ENCODE peak calls at places on chromosomes 4 and X, in eight cellular contexts. One of them, this sample, is unnamed. For H3K27me3, the result is how much of the 10 kb centered on the place peaks cover.

GRCh38 chrX:106467943-106468342 is 143.8 kb upstream of the RADX start:
- DNase-seq in fibroblast of lung: no peak
- DNase-seq in CD8-positive, alpha-beta T cell: no peak
- DNase-seq in heart right ventricle: no peak
- DNase-seq in vagina: no peak
- DNase-seq in colonic mucosa: no peak
- DNase-seq in K562: no peak
- DNase-seq in mammary epithelial cell: no peak
- DNase-seq in this sample: no peak

GRCh38 chr4:89586318-89586717 is 250.6 kb downstream of the SNCA start:
- DNase-seq in colonic mucosa: no peak
- DNase-seq in vagina: no peak
- DNase-seq in fibroblast of lung: no peak
- DNase-seq in mammary epithelial cell: no peak
- DNase-seq in CD8-positive, alpha-beta T cell: no peak
- DNase-seq in heart right ventricle: no peak
- DNase-seq in K562: no peak
- DNase-seq in this sample: no peak

GRCh38 chrX:54357414-54358377 is at the start of gene WNK3:
- DNase-seq in CD8-positive, alpha-beta T cell: peak
- DNase-seq in vagina: no peak
- DNase-seq in K562: no peak
- DNase-seq in mammary epithelial cell: peak
- DNase-seq in fibroblast of lung: peak
- DNase-seq in colonic mucosa: peak
- DNase-seq in heart right ventricle: peak
- DNase-seq in this sample: peak

GRCh38 chr4:1198070-1198844 is 25.9 kb upstream of the SPON2 start:
- DNase-seq in colonic mucosa: peak
- DNase-seq in heart right ventricle: peak
- DNase-seq in CD8-positive, alpha-beta T cell: no peak
- DNase-seq in K562: no peak
- DNase-seq in fibroblast of lung: peak
- DNase-seq in mammary epithelial cell: no peak
- DNase-seq in vagina: no peak
- DNase-seq in this sample: no peak

GRCh38 chrX:2610246-2611170 is 80.6 kb upstream of the CD99 start:
- DNase-seq in mammary epithelial cell: no peak
- DNase-seq in colonic mucosa: no peak
- DNase-seq in heart right ventricle: no peak
- DNase-seq in K562: no peak
- DNase-seq in fibroblast of lung: peak
- DNase-seq in CD8-positive, alpha-beta T cell: no peak
- DNase-seq in vagina: no peak
- DNase-seq in this sample: no peak

GRCh38 chrX:111318901-111319300 is 48.6 kb upstream of the CAPN6 start:
- DNase-seq in heart right ventricle: no peak
- DNase-seq in vagina: no peak
- DNase-seq in colonic mucosa: no peak
- DNase-seq in CD8-positive, alpha-beta T cell: no peak
- DNase-seq in mammary epithelial cell: no peak
- DNase-seq in fibroblast of lung: no peak
- DNase-seq in K562: no peak
- DNase-seq in this sample: no peak

GRCh38 chr4:19494958-19495357 is 756.7 kb upstream of the SLIT2 start:
- DNase-seq in heart right ventricle: no peak
- DNase-seq in K562: no peak
- DNase-seq in mammary epithelial cell: no peak
- DNase-seq in colonic mucosa: no peak
- DNase-seq in fibroblast of lung: peak
- DNase-seq in vagina: no peak
- DNase-seq in CD8-positive, alpha-beta T cell: no peak
- DNase-seq in this sample: no peak

GRCh38 chr4:127355738-127356137 is 277.0 kb upstream of the INTU start:
- DNase-seq in colonic mucosa: no peak
- DNase-seq in mammary epithelial cell: no peak
- DNase-seq in CD8-positive, alpha-beta T cell: no peak
- DNase-seq in fibroblast of lung: peak
- DNase-seq in vagina: no peak
- DNase-seq in K562: no peak
- DNase-seq in heart right ventricle: no peak
- DNase-seq in this sample: no peak

GRCh38 chrX:11138498-11139390 is 27.6 kb downstream of the HCCS start:
- DNase-seq in heart right ventricle: no peak
- DNase-seq in fibroblast of lung: no peak
- DNase-seq in colonic mucosa: no peak
- DNase-seq in vagina: no peak
- DNase-seq in K562: no peak
- DNase-seq in mammary epithelial cell: no peak
- DNase-seq in CD8-positive, alpha-beta T cell: no peak
- DNase-seq in this sample: no peak

GRCh38 chr4:8198906-8199593 is at the start of gene SH3TC1:
- DNase-seq in mammary epithelial cell: peak
- DNase-seq in CD8-positive, alpha-beta T cell: peak
- DNase-seq in K562: peak
- DNase-seq in fibroblast of lung: peak
- DNase-seq in vagina: no peak
- DNase-seq in colonic mucosa: peak
- DNase-seq in heart right ventricle: peak
- DNase-seq in this sample: peak

GRCh38 chrX:71210829-71211228 is 12.2 kb upstream of the GJB1 start:
- DNase-seq in mammary epithelial cell: no peak
- DNase-seq in fibroblast of lung: peak
- DNase-seq in heart right ventricle: no peak
- DNase-seq in CD8-positive, alpha-beta T cell: no peak
- DNase-seq in K562: no peak
- DNase-seq in vagina: no peak
- DNase-seq in colonic mucosa: no peak
- DNase-seq in this sample: no peak

GRCh38 chrX:55907968-55908607 is 190.5 kb downstream of the RRAGB start:
- DNase-seq in colonic mucosa: peak
- DNase-seq in K562: peak
- DNase-seq in fibroblast of lung: peak
- DNase-seq in heart right ventricle: peak
- DNase-seq in CD8-positive, alpha-beta T cell: peak
- DNase-seq in vagina: no peak
- DNase-seq in mammary epithelial cell: peak
- DNase-seq in this sample: no peak

GRCh38 chr4:182062936-182063335 is 180.3 kb upstream of the TENM3 start:
- DNase-seq in colonic mucosa: no peak
- DNase-seq in fibroblast of lung: peak
- DNase-seq in vagina: no peak
- DNase-seq in CD8-positive, alpha-beta T cell: no peak
- DNase-seq in mammary epithelial cell: peak
- DNase-seq in K562: no peak
- DNase-seq in heart right ventricle: no peak
- DNase-seq in this sample: no peak

GRCh38 chr4:185730387-185730786 is 81.6 kb downstream of the SORBS2 start:
- DNase-seq in fibroblast of lung: peak
- DNase-seq in vagina: no peak
- DNase-seq in colonic mucosa: no peak
- DNase-seq in heart right ventricle: no peak
- DNase-seq in mammary epithelial cell: peak
- DNase-seq in CD8-positive, alpha-beta T cell: no peak
- DNase-seq in K562: peak
- DNase-seq in this sample: no peak

GRCh38 chrX:135295238-135295943 is 13.9 kb upstream of the ETDC start:
- DNase-seq in vagina: no peak
- DNase-seq in CD8-positive, alpha-beta T cell: peak
- DNase-seq in K562: no peak
- DNase-seq in fibroblast of lung: peak
- DNase-seq in heart right ventricle: peak
- DNase-seq in colonic mucosa: peak
- DNase-seq in mammary epithelial cell: no peak
- DNase-seq in this sample: no peak
- TF ChIP-seq CTCF in vagina: no peak
- TF ChIP-seq CTCF in CD8-positive, alpha-beta T cell: no peak
- TF ChIP-seq CTCF in K562: no peak
- TF ChIP-seq CTCF in fibroblast of lung: peak
- TF ChIP-seq CTCF in heart right ventricle: no peak
- TF ChIP-seq CTCF in colonic mucosa: no peak
- TF ChIP-seq CTCF in mammary epithelial cell: no peak
- TF ChIP-seq CTCF in this sample: no peak

GRCh38 chrX:154987940-154988339 is 34.6 kb downstream of the F8 start:
- DNase-seq in vagina: no peak
- DNase-seq in fibroblast of lung: no peak
- DNase-seq in colonic mucosa: no peak
- DNase-seq in CD8-positive, alpha-beta T cell: no peak
- DNase-seq in mammary epithelial cell: no peak
- DNase-seq in heart right ventricle: no peak
- DNase-seq in K562: no peak
- DNase-seq in this sample: no peak

GRCh38 chrX:154991476-154991875 is 31.0 kb downstream of the F8 start:
- DNase-seq in fibroblast of lung: no peak
- DNase-seq in mammary epithelial cell: peak
- DNase-seq in colonic mucosa: no peak
- DNase-seq in vagina: no peak
- DNase-seq in CD8-positive, alpha-beta T cell: no peak
- DNase-seq in K562: no peak
- DNase-seq in heart right ventricle: no peak
- DNase-seq in this sample: no peak

GRCh38 chrX:154991039-154991438 is 31.5 kb downstream of the F8 start:
- DNase-seq in fibroblast of lung: no peak
- DNase-seq in colonic mucosa: no peak
- DNase-seq in CD8-positive, alpha-beta T cell: no peak
- DNase-seq in K562: no peak
- DNase-seq in vagina: no peak
- DNase-seq in heart right ventricle: no peak
- DNase-seq in mammary epithelial cell: peak
- DNase-seq in this sample: no peak

GRCh38 chrX:154988719-154989118 is 33.8 kb downstream of the F8 start:
- DNase-seq in fibroblast of lung: no peak
- DNase-seq in heart right ventricle: no peak
- DNase-seq in CD8-positive, alpha-beta T cell: no peak
- DNase-seq in K562: no peak
- DNase-seq in colonic mucosa: no peak
- DNase-seq in mammary epithelial cell: no peak
- DNase-seq in vagina: no peak
- DNase-seq in this sample: no peak

GRCh38 chrX:154990496-154990895 is 32.0 kb downstream of the F8 start:
- DNase-seq in fibroblast of lung: no peak
- DNase-seq in colonic mucosa: no peak
- DNase-seq in K562: no peak
- DNase-seq in mammary epithelial cell: peak
- DNase-seq in vagina: no peak
- DNase-seq in CD8-positive, alpha-beta T cell: no peak
- DNase-seq in heart right ventricle: no peak
- DNase-seq in this sample: no peak
- H3K27me3 ChIP-seq in fibroblast of lung: under half
- H3K27me3 ChIP-seq in colonic mucosa: under half
- H3K27me3 ChIP-seq in K562: under half
- H3K27me3 ChIP-seq in mammary epithelial cell: under half
- H3K27me3 ChIP-seq in vagina: under half
- H3K27me3 ChIP-seq in CD8-positive, alpha-beta T cell: under half
- H3K27me3 ChIP-seq in heart right ventricle: under half
- H3K27me3 ChIP-seq in this sample: under half

GRCh38 chr4:157803441-157804168 is 369.2 kb downstream of the GASK1B start:
- DNase-seq in fibroblast of lung: no peak
- DNase-seq in colonic mucosa: no peak
- DNase-seq in K562: no peak
- DNase-seq in heart right ventricle: no peak
- DNase-seq in vagina: no peak
- DNase-seq in CD8-positive, alpha-beta T cell: no peak
- DNase-seq in mammary epithelial cell: peak
- DNase-seq in this sample: no peak

GRCh38 chr4:157808796-157809408 is 363.9 kb downstream of the GASK1B start:
- DNase-seq in vagina: no peak
- DNase-seq in K562: no peak
- DNase-seq in fibroblast of lung: no peak
- DNase-seq in colonic mucosa: no peak
- DNase-seq in heart right ventricle: no peak
- DNase-seq in CD8-positive, alpha-beta T cell: no peak
- DNase-seq in mammary epithelial cell: no peak
- DNase-seq in this sample: no peak

GRCh38 chr4:157804169-157804543 is 368.7 kb downstream of the GASK1B start:
- DNase-seq in CD8-positive, alpha-beta T cell: no peak
- DNase-seq in vagina: no peak
- DNase-seq in heart right ventricle: no peak
- DNase-seq in K562: no peak
- DNase-seq in fibroblast of lung: no peak
- DNase-seq in colonic mucosa: no peak
- DNase-seq in mammary epithelial cell: no peak
- DNase-seq in this sample: no peak

GRCh38 chr4:157806176-157806575 is 366.6 kb downstream of the GASK1B start:
- DNase-seq in fibroblast of lung: no peak
- DNase-seq in K562: no peak
- DNase-seq in vagina: no peak
- DNase-seq in CD8-positive, alpha-beta T cell: no peak
- DNase-seq in colonic mucosa: no peak
- DNase-seq in heart right ventricle: no peak
- DNase-seq in mammary epithelial cell: no peak
- DNase-seq in this sample: no peak

DNA sequence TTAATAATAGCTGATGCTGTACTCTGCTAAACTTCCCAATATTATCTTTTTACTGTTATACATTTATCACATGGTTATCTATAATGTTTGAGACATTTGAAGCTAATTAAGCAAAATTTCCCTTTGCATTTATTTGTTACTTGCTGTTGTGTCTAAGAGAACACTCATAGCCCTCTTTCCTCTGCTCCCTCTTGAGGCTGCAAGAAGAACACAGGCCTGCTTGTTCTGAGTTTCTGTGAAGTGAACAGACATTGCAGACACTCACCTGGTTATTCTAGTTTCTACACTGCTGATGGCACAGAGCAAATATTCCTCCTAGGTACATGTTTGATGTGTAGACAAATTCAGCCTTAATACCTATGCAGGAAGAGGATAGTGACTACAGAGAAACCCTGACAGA is 367.8 kb downstream of the GASK1B start:
- DNase-seq in heart right ventricle: no peak
- DNase-seq in colonic mucosa: no peak
- DNase-seq in vagina: no peak
- DNase-seq in K562: no peak
- DNase-seq in CD8-positive, alpha-beta T cell: no peak
- DNase-seq in fibroblast of lung: peak
- DNase-seq in mammary epithelial cell: peak
- DNase-seq in this sample: no peak
- H3K27ac ChIP-seq in heart right ventricle: no peak
- H3K27ac ChIP-seq in colonic mucosa: no peak
- H3K27ac ChIP-seq in vagina: no peak
- H3K27ac ChIP-seq in K562: no peak
- H3K27ac ChIP-seq in CD8-positive, alpha-beta T cell: no peak
- H3K27ac ChIP-seq in fibroblast of lung: no peak
- H3K27ac ChIP-seq in mammary epithelial cell: no peak
- H3K27ac ChIP-seq in this sample: no peak

GRCh38 chrX:48539345-48540014 is at the start of gene TBC1D25:
- DNase-seq in mammary epithelial cell: peak
- DNase-seq in CD8-positive, alpha-beta T cell: peak
- DNase-seq in fibroblast of lung: peak
- DNase-seq in heart right ventricle: peak
- DNase-seq in colonic mucosa: peak
- DNase-seq in vagina: no peak
- DNase-seq in K562: peak
- DNase-seq in this sample: peak
- TF ChIP-seq CTCF in mammary epithelial cell: peak
- TF ChIP-seq CTCF in CD8-positive, alpha-beta T cell: no peak
- TF ChIP-seq CTCF in fibroblast of lung: peak
- TF ChIP-seq CTCF in heart right ventricle: peak
- TF ChIP-seq CTCF in colonic mucosa: peak
- TF ChIP-seq CTCF in vagina: no peak
- TF ChIP-seq CTCF in K562: peak
- TF ChIP-seq CTCF in this sample: peak